ENCODE peak calls at places on chromosome 5, in ten cellular contexts. B is NCI-H1092; O is HFF-Myc; N is stimulated activated CD8-positive, alpha-beta memory T cell treated with anti-CD3 and anti-CD28 coated beads, Interleukin-2, amount 100 ng/mL, for 48 hours; M is fibroblast of lung; Y is activated CD4-positive, alpha-beta T cell treated with anti-CD3 and anti-CD28 coated beads, Interleukin-2, amount 50 U/mL, for 1 hour; I is activated T-cell treated with anti-CD3 and anti-CD28 coated beads, Interleukin-2, amount 50 U/mL, for 1 hour; E is naive thymus-derived CD8-positive, alpha-beta T cell; C is AG04449; P is chondrocyte. U is an unnamed sample.

GRCh38 chr5:175573493-175574269 is 84.2 kb upstream of the HRH2 start:
- DNase-seq in B (no peak), O (no peak), N (no peak), M (no peak), Y (no peak), I (no peak), E (no peak), C (no peak), P (no peak), U (peak)

GRCh38 chr5:37208883-37209808 is 40.0 kb downstream of the CPLANE1 start:
- DNase-seq in B (no peak), O (peak), N (no peak), M (peak), Y (no peak), I (peak), E (peak), C (no peak), P (no peak), U (no peak)

GRCh38 chr5:150419630-150420270 is 7.0 kb upstream of the CD74 start:
- DNase-seq in B (no peak), O (no peak), N (no peak), M (no peak), Y (no peak), I (no peak), E (no peak), C (no peak), P (no peak), U (no peak)

GRCh38 chr5:153965102-153965645 is 73.5 kb downstream of the FAM114A2 start:
- DNase-seq in B (peak), O (peak), N (peak), M (peak), Y (peak), I (no peak), E (no peak), C (no peak), P (no peak), U (peak)

GRCh38 chr5:78006449-78006848 is 230.3 kb upstream of the TBCA start:
- DNase-seq in B (no peak), O (no peak), N (no peak), M (no peak), Y (no peak), I (no peak), E (no peak), C (no peak), P (no peak), U (no peak)

GRCh38 chr5:51381801-51382507 is 1.3 kb upstream of the ISL1 start:
- DNase-seq in B (no peak), O (no peak), N (no peak), M (no peak), Y (no peak), I (no peak), E (no peak), C (no peak), P (no peak), U (no peak)

GRCh38 chr5:137834498-137834897 is 33.2 kb upstream of the MYOT start:
- DNase-seq in B (no peak), O (no peak), N (no peak), M (no peak), Y (no peak), I (no peak), E (no peak), C (no peak), P (no peak), U (no peak)

GRCh38 chr5:80184235-80185023 is 71.4 kb downstream of the SERINC5 start:
- DNase-seq in B (peak), O (no peak), N (no peak), M (no peak), Y (no peak), I (no peak), E (no peak), C (no peak), P (no peak), U (no peak)

GRCh38 chr5:123438902-123439301 is 15.7 kb upstream of the CEP120 start:
- DNase-seq in B (no peak), O (no peak), N (no peak), M (no peak), Y (no peak), I (no peak), E (no peak), C (no peak), P (no peak), U (no peak)